ENCODE peak calls at places on chromosomes 13 and 19, in eight cellular contexts. B, M, J, K, G, S, H and L are unnamed samples.

GRCh38 chr19:49149652-49150105 is 5.5 kb downstream of the HRC start:
- DNase-seq in K (no peak), G (peak), S (peak), H (peak), B (peak), J (peak), M (peak), L (peak)

GRCh38 chr19:29079331-29079730 is 133.6 kb downstream of the UQCRFS1 start:
- DNase-seq in S (no peak), J (no peak), B (no peak), K (no peak), M (no peak), G (no peak), H (no peak), L (no peak)

GRCh38 chr19:36097036-36097435 is 13.9 kb upstream of the OVOL3 start:
- DNase-seq in H (no peak), J (no peak), S (no peak), K (no peak), G (no peak), M (no peak), B (no peak), L (no peak)

GRCh38 chr13:26038931-26039475 is 12.8 kb downstream of the SHISA2 start:
- DNase-seq in J (no peak), H (no peak), B (no peak), S (no peak), M (no peak), G (no peak), K (no peak), L (no peak)

GRCh38 chr13:82878536-82878935 is 1003.7 kb downstream of the SLITRK1 start:
- DNase-seq in M (no peak), H (no peak), J (no peak), S (no peak), B (no peak), G (no peak), K (no peak), L (no peak)

GRCh38 chr13:77448689-77449088 is 86.8 kb upstream of the SCEL start:
- DNase-seq in B (no peak), M (no peak), G (no peak), J (no peak), H (no peak), S (no peak), K (no peak), L (no peak)

GRCh38 chr19:55440411-55441105 is 2.5 kb downstream of the SHISA7 start:
- DNase-seq in H (no peak), M (no peak), K (no peak), B (no peak), G (no peak), S (no peak), J (no peak), L (peak)

GRCh38 chr13:112973577-112973951 is 4.5 kb downstream of the MCF2L start:
- DNase-seq in J (no peak), G (no peak), H (no peak), S (no peak), K (no peak), M (no peak), B (no peak), L (no peak)

GRCh38 chr13:31538067-31539042 is 201.0 kb upstream of the RXFP2 start:
- DNase-seq in S (peak), J (no peak), H (no peak), K (no peak), G (peak), B (no peak), M (peak), L (no peak)

GRCh38 chr13:63190219-63190618 is 1774.6 kb upstream of the PCDH20 start:
- DNase-seq in M (no peak), S (no peak), H (no peak), K (no peak), G (no peak), B (no peak), J (no peak), L (no peak)

GRCh38 chr13:97124237-97124636 is 97.9 kb upstream of the MBNL2 start:
- DNase-seq in G (no peak), J (no peak), H (no peak), K (no peak), M (no peak), S (no peak), B (no peak), L (no peak)

GRCh38 chr13:97266328-97266727 is 44.2 kb downstream of the MBNL2 start:
- DNase-seq in B (no peak), S (no peak), G (no peak), J (no peak), M (no peak), K (no peak), H (no peak), L (no peak)

GRCh38 chr19:18438331-18439024 is 545 bp upstream of the ISYNA1 start:
- DNase-seq in K (no peak), B (no peak), H (peak), G (no peak), S (peak), M (no peak), J (peak), L (no peak)

GRCh38 chr13:104163866-104164630 is 1097.8 kb upstream of the SLC10A2 start:
- DNase-seq in S (no peak), B (no peak), H (no peak), J (no peak), G (no peak), K (no peak), M (no peak), L (no peak)

GRCh38 chr19:5354403-5354802 is 13.8 kb upstream of the PTPRS start:
- DNase-seq in B (no peak), J (no peak), K (no peak), H (no peak), G (no peak), S (no peak), M (no peak), L (no peak)

GRCh38 chr19:13619203-13619632 is 112.9 kb upstream of the CACNA1A start:
- DNase-seq in J (no peak), K (no peak), B (no peak), H (no peak), S (no peak), M (no peak), G (peak), L (no peak)

GRCh38 chr19:57075125-57075524 is 44.7 kb upstream of the USP29 start:
- DNase-seq in M (no peak), S (no peak), K (no peak), H (no peak), G (no peak), B (no peak), J (no peak), L (no peak)

GRCh38 chr19:29625316-29625715 is 19.2 kb downstream of the POP4 start:
- DNase-seq in H (no peak), J (no peak), G (no peak), M (no peak), B (no peak), K (no peak), S (peak), L (no peak)

GRCh38 chr13:47397739-47398138 is 500.9 kb upstream of the HTR2A start:
- DNase-seq in S (no peak), H (no peak), B (no peak), J (no peak), G (peak), M (no peak), K (no peak), L (no peak)

GRCh38 chr19:33207040-33207620 is 13.0 kb downstream of the LRP3 start:
- DNase-seq in G (no peak), M (no peak), H (no peak), K (no peak), B (no peak), S (no peak), J (no peak), L (no peak)

GRCh38 chr19:1290699-1291651 is 5.3 kb downstream of the EFNA2 start:
- DNase-seq in H (no peak), B (no peak), G (no peak), K (no peak), M (no peak), J (no peak), S (no peak), L (no peak)
- TF ChIP-seq POLR2A in H (no peak), B (no peak), G (no peak), K (no peak), M (no peak), J (no peak), S (no peak), L (no peak)

GRCh38 chr13:64239372-64239771 is 2823.7 kb upstream of the PCDH20 start:
- DNase-seq in B (no peak), G (peak), H (no peak), J (no peak), S (no peak), K (no peak), M (no peak), L (no peak)
- TF ChIP-seq POLR2A in B (no peak), G (no peak), H (no peak), J (no peak), S (no peak), K (no peak), M (no peak), L (no peak)

GRCh38 chr19:6414793-6415591 is 9.6 kb downstream of the KHSRP start:
- DNase-seq in B (no peak), J (no peak), G (no peak), K (no peak), S (no peak), H (no peak), M (no peak), L (no peak)

GRCh38 chr19:6409346-6409745 is 15.3 kb downstream of the KHSRP start:
- DNase-seq in B (no peak), S (no peak), H (no peak), M (no peak), K (no peak), G (no peak), J (no peak), L (no peak)

GRCh38 chr19:6413291-6413690 is 11.3 kb downstream of the KHSRP start:
- DNase-seq in G (no peak), M (no peak), J (no peak), H (no peak), S (no peak), B (no peak), K (no peak), L (no peak)

GRCh38 chr19:6414033-6414643 is 10.5 kb downstream of the KHSRP start:
- DNase-seq in B (no peak), S (no peak), J (no peak), G (no peak), H (no peak), M (no peak), K (no peak), L (no peak)

DNA sequence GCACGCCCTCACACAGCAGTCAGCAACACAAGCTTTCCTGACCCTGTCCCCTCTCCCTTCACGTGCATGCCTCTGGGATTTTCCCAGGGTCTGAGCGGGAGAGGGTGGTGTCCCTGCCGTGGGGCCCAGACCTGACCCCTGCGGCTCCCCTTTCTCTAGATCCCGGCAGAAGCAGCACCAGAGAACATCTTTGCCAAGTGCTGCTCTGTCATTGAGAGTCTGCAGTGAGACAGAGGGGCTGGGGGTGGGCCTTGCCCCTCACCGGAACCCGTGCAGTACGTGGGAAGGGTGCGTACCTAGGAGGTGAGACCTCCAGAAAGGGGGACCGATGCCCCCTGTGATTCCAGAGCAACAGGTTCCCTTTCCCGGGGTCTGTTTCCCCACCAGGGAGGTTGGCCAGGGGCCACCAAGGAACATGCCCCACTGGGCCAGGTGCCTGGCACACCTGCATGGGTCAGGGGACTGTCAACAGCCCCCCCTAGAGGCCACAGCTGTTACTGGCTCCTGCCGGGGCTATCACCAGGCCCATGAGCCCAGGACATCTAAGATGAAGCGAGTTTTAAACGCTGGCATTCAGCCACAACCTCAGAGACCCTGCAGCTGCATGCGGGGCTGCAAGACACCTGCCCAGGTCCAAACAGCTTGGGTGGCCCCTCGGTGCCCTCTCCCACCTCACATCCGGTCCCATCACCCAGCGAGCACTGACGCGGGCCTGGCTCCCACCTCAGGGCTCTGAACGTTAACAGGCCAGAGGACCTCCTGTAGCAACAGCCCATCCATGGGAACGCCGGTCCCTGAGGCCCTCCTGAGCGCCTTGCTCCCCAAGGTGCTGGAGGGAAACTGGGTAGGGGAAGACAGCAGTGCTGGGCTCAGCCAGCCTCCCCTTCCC is 12.3 kb downstream of the KHSRP start:
- DNase-seq in H (peak), K (no peak), M (peak), G (no peak), S (peak), B (no peak), J (no peak), L (no peak)
- TF ChIP-seq POLR2A in H (no peak), K (no peak), M (no peak), G (no peak), S (no peak), B (no peak), J (no peak), L (no peak)

DNA sequence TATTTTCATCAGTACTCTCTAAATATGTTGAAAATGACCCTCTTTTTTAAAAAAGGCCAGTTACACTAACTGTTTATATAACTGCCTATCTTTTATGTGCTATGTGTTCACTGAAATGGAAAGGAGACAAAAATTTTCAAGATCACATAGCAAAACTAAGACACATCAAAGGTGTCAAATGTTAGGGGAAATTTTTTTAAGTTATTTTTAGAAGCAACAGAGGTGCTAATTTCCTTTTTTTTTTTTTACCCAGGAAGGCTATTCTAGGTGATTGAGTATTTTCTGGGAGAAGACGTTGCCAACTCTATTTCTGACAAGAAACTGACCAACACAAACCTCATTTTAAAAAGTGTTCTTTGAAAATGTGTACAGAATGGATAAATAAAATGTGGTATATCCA is 45.7 kb downstream of the ELF1 start:
- DNase-seq in B (no peak), K (no peak), M (no peak), H (no peak), J (no peak), S (no peak), G (no peak), L (no peak)
- TF ChIP-seq POLR2A in B (no peak), K (no peak), M (no peak), H (no peak), J (no peak), S (no peak), G (no peak), L (no peak)